ENCODE peak calls at places on chromosomes 3 and 15, in eight cellular contexts. M, O, B, T, X, C, L and J are unnamed samples.

GRCh38 chr3:99515-99914 is 97.0 kb upstream of the CHL1 start:
- DNase-seq in M (no peak), O (peak; percentile 48), X (peak; percentile 41), C (no peak), L (no peak), T (no peak), B (no peak), J (no peak)

GRCh38 chr3:174859756-174860155 is 622 bp downstream of the NAALADL2 start:
- DNase-seq in L (no peak), O (no peak), C (no peak), X (peak; percentile 76), B (no peak), T (no peak), M (no peak), J (peak; percentile 35)

GRCh38 chr3:135090020-135090717 is 295.1 kb downstream of the EPHB1 start:
- DNase-seq in T (no peak), M (no peak), X (no peak), L (no peak), O (no peak), B (no peak), C (no peak), J (no peak)

GRCh38 chr3:184155644-184156521 is 706 bp downstream of the DVL3 start:
- DNase-seq in C (no peak), O (peak; percentile 56), M (peak; percentile 35), X (no peak), T (peak; percentile 38), B (peak; percentile 46), L (no peak), J (no peak)

GRCh38 chr15:72319360-72319984 is 485 bp downstream of the CELF6 start:
- DNase-seq in L (peak; percentile 82), T (peak; percentile 58), O (peak; percentile 48), B (peak; percentile 94), M (peak; percentile 75), X (no peak), C (no peak), J (no peak)

GRCh38 chr15:40471778-40472130 is 970 bp downstream of the CHST14 start:
- DNase-seq in O (peak; percentile 40), C (no peak), M (peak; percentile 52), L (no peak), B (peak; percentile 59), X (no peak), T (no peak), J (no peak)

GRCh38 chr3:25021816-25022215 is 406.2 kb upstream of the RARB start:
- DNase-seq in C (no peak), B (peak; percentile 40), O (no peak), X (no peak), L (no peak), M (no peak), T (no peak), J (no peak)

GRCh38 chr3:159798951-159799350 is 189.7 kb upstream of the IL12A start:
- DNase-seq in B (peak; percentile 61), M (peak; percentile 19), X (no peak), T (no peak), C (no peak), L (no peak), O (no peak), J (no peak)

GRCh38 chr3:14532691-14533456 is 7.3 kb downstream of the GRIP2 start:
- DNase-seq in O (peak; percentile 54), L (no peak), C (peak; percentile 63), B (peak; percentile 61), M (no peak), T (no peak), X (peak; percentile 10), J (peak; percentile 16)

GRCh38 chr3:133850034-133850433 is 44.4 kb downstream of the SRPRB start:
- DNase-seq in C (no peak), X (no peak), M (no peak), L (no peak), B (no peak), T (no peak), O (no peak), J (no peak)

GRCh38 chr3:183472155-183472554 is 43.7 kb upstream of the MCF2L2 start:
- DNase-seq in L (no peak), B (no peak), X (no peak), C (no peak), O (no peak), T (no peak), M (no peak), J (no peak)

GRCh38 chr15:61480295-61480694 is 251.2 kb upstream of the RORA start:
- DNase-seq in C (no peak), O (no peak), B (no peak), M (no peak), X (no peak), T (no peak), L (no peak), J (no peak)

GRCh38 chr15:72197460-72198409 is at the start of gene GRAMD2A:
- DNase-seq in C (no peak), M (peak; percentile 61), L (no peak), X (no peak), B (peak; percentile 87), T (no peak), O (peak; percentile 72), J (peak; percentile 50)

GRCh38 chr3:113117511-113118302 is 93.7 kb upstream of the BOC start:
- DNase-seq in L (no peak), M (no peak), C (no peak), X (no peak), B (peak; percentile 80), T (no peak), O (no peak), J (no peak)

GRCh38 chr3:168116279-168116678 is 20.6 kb upstream of the GOLIM4 start:
- DNase-seq in L (no peak), M (no peak), T (no peak), B (peak; percentile 80), C (no peak), O (no peak), X (no peak), J (no peak)

GRCh38 chr15:38864827-38865604 is 300.4 kb upstream of the RASGRP1 start:
- DNase-seq in M (no peak), T (no peak), X (no peak), C (no peak), B (peak; percentile 78), L (no peak), O (no peak), J (no peak)

GRCh38 chr15:48392356-48392755 is 61.1 kb downstream of the DUT start:
- DNase-seq in M (no peak), L (no peak), T (no peak), X (no peak), O (no peak), B (no peak), C (no peak), J (no peak)

GRCh38 chr15:31437686-31438085 is 111.1 kb downstream of the KLF13 start:
- DNase-seq in T (no peak), L (no peak), X (no peak), B (no peak), M (no peak), C (no peak), O (no peak), J (no peak)

GRCh38 chr3:107699682-107700081 is 176.9 kb downstream of the BBX start:
- DNase-seq in X (no peak), O (no peak), M (no peak), B (no peak), L (no peak), C (no peak), T (no peak), J (no peak)